ENCODE peak calls at places on chromosome 16, in four cellular contexts. One of them, this sample, is unnamed.

GRCh38 chr16:54287758-54288591 is 1.4 kb upstream of the IRX3 start:
- DNase-seq in transverse colon: no peak
- DNase-seq in CD8-positive, alpha-beta T cell: no peak
- DNase-seq in upper lobe of right lung: peak
- DNase-seq in this sample: no peak

GRCh38 chr16:35221482-35222185 is 1762.2 kb downstream of the TP53TG3F start:
- DNase-seq in transverse colon: no peak
- DNase-seq in CD8-positive, alpha-beta T cell: no peak
- DNase-seq in upper lobe of right lung: no peak
- DNase-seq in this sample: no peak

GRCh38 chr16:29126621-29127020 is 141.8 kb downstream of the LAT start:
- DNase-seq in transverse colon: no peak
- DNase-seq in CD8-positive, alpha-beta T cell: no peak
- DNase-seq in upper lobe of right lung: peak
- DNase-seq in this sample: no peak

GRCh38 chr16:89256651-89257254 is 39.2 kb downstream of the ZNF778 start:
- DNase-seq in transverse colon: peak
- DNase-seq in CD8-positive, alpha-beta T cell: peak
- DNase-seq in upper lobe of right lung: no peak
- DNase-seq in this sample: peak

GRCh38 chr16:69324013-69324531 is 6.3 kb downstream of the PDF start:
- DNase-seq in transverse colon: peak
- DNase-seq in CD8-positive, alpha-beta T cell: no peak
- DNase-seq in upper lobe of right lung: peak
- DNase-seq in this sample: no peak

GRCh38 chr16:57500578-57501111 is 14.4 kb upstream of the DOK4 start:
- DNase-seq in transverse colon: no peak
- DNase-seq in CD8-positive, alpha-beta T cell: no peak
- DNase-seq in upper lobe of right lung: no peak
- DNase-seq in this sample: no peak

GRCh38 chr16:69089091-69089912 is 16.2 kb upstream of the HAS3 start:
- DNase-seq in transverse colon: no peak
- DNase-seq in CD8-positive, alpha-beta T cell: no peak
- DNase-seq in upper lobe of right lung: peak
- DNase-seq in this sample: peak

GRCh38 chr16:87955302-87956168 is 4.3 kb downstream of the BANP start:
- DNase-seq in transverse colon: no peak
- DNase-seq in CD8-positive, alpha-beta T cell: no peak
- DNase-seq in upper lobe of right lung: peak
- DNase-seq in this sample: no peak

GRCh38 chr16:81042821-81043220 is 7.2 kb downstream of the ATMIN start:
- DNase-seq in transverse colon: no peak
- DNase-seq in CD8-positive, alpha-beta T cell: no peak
- DNase-seq in upper lobe of right lung: no peak
- DNase-seq in this sample: no peak

GRCh38 chr16:19114359-19115147 is 789 bp downstream of the ITPRIPL2 start:
- DNase-seq in transverse colon: peak
- DNase-seq in CD8-positive, alpha-beta T cell: no peak
- DNase-seq in upper lobe of right lung: peak
- DNase-seq in this sample: peak

GRCh38 chr16:72355561-72355960 is 183.6 kb upstream of the PMFBP1 start:
- DNase-seq in transverse colon: no peak
- DNase-seq in CD8-positive, alpha-beta T cell: no peak
- DNase-seq in upper lobe of right lung: no peak
- DNase-seq in this sample: no peak

GRCh38 chr16:23786964-23787571 is 32.2 kb downstream of the CHP2 start:
- DNase-seq in transverse colon: no peak
- DNase-seq in CD8-positive, alpha-beta T cell: no peak
- DNase-seq in upper lobe of right lung: no peak
- DNase-seq in this sample: no peak

GRCh38 chr16:2028146-2028545 is 1.4 kb downstream of the NHERF2 start:
- DNase-seq in transverse colon: no peak
- DNase-seq in CD8-positive, alpha-beta T cell: no peak
- DNase-seq in upper lobe of right lung: no peak
- DNase-seq in this sample: no peak
- H3K4me3 ChIP-seq in transverse colon: no peak
- H3K4me3 ChIP-seq in CD8-positive, alpha-beta T cell: no peak
- H3K4me3 ChIP-seq in upper lobe of right lung: peak
- H3K4me3 ChIP-seq in this sample: no peak

GRCh38 chr16:75263963-75264445 is 12.6 kb upstream of the BCAR1 start:
- DNase-seq in transverse colon: peak
- DNase-seq in CD8-positive, alpha-beta T cell: no peak
- DNase-seq in upper lobe of right lung: no peak
- DNase-seq in this sample: no peak
- H3K4me3 ChIP-seq in transverse colon: no peak
- H3K4me3 ChIP-seq in CD8-positive, alpha-beta T cell: no peak
- H3K4me3 ChIP-seq in upper lobe of right lung: peak
- H3K4me3 ChIP-seq in this sample: no peak

GRCh38 chr16:27314986-27315332 is 1.2 kb downstream of the IL4R start:
- DNase-seq in transverse colon: no peak
- DNase-seq in CD8-positive, alpha-beta T cell: no peak
- DNase-seq in upper lobe of right lung: no peak
- DNase-seq in this sample: no peak
- H3K4me3 ChIP-seq in transverse colon: peak
- H3K4me3 ChIP-seq in CD8-positive, alpha-beta T cell: peak
- H3K4me3 ChIP-seq in upper lobe of right lung: peak
- H3K4me3 ChIP-seq in this sample: peak

DNA sequence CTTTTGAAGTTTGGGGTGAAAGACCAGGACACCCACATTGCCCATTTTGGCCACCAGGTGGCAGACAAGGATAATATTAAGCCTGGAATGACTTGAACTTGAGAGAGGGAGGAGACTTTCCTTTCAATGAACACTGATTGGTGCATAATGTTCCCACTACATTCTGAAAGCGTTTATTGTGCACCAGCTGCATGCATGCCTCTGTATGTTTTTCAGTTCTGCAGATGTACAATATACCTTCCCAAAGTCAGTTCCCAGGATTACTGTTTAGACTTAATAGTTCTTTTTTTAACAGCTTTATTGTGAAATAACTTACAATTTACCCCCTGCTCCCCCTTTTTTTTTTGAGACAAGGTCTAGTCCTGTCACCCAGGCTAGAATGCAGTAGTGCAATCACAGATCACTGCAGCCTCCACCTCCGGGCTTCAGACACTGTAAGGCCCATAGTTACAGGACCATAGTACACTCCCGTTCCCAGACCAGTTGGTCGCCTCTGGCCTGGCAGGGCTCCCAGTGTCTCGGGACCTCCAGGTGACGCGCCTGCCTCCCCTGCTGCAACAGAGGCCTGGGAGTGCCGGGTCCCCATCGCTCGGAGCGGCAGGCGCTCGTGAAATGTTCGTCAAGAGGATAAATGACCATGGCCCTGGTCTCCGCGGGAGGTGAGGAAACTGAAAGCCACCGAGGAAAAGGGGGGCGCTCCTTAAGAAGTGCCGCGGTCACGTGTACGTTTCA is 12.2 kb downstream of the CES2 start:
- DNase-seq in transverse colon: peak
- DNase-seq in CD8-positive, alpha-beta T cell: peak
- DNase-seq in upper lobe of right lung: no peak
- DNase-seq in this sample: peak
- H3K4me3 ChIP-seq in transverse colon: peak
- H3K4me3 ChIP-seq in CD8-positive, alpha-beta T cell: peak
- H3K4me3 ChIP-seq in upper lobe of right lung: peak
- H3K4me3 ChIP-seq in this sample: peak

DNA sequence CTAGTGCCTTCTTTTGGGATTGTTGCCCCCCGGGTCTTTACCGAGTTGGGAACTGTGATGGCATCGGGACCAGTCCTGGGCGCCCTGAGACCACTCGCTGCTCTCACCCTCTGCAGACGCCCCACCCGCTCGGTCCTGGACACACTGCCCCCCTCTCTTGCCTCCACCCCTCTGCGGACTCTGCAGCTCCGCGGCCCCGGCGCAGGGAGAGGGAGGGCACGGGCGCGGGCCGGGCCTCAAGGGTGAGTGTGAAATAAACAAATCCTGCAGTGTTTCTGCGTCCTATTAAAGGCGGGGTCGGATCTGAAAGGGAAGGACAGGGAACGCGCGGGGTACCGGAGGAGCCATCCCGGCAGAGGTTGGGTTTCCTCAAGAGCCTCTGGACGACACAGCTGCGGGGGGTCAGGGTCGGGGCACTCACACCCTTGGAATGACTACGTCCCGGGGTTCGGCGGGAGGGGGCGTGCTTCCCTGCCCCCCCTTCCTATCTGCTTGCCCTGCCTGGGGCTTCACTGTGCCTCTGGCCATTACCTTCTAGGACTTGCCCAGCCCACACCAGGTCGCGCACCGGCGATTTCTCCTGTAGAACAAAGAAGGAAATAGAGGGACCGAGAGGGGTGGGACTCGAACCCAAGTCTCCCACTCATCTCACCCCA is 514 bp upstream of the HSF4 start:
- DNase-seq in transverse colon: no peak
- DNase-seq in CD8-positive, alpha-beta T cell: no peak
- DNase-seq in upper lobe of right lung: peak
- DNase-seq in this sample: no peak
- H3K4me3 ChIP-seq in transverse colon: no peak
- H3K4me3 ChIP-seq in CD8-positive, alpha-beta T cell: peak
- H3K4me3 ChIP-seq in upper lobe of right lung: peak
- H3K4me3 ChIP-seq in this sample: peak

GRCh38 chr16:84725481-84726078 is 25.8 kb downstream of the USP10 start:
- DNase-seq in transverse colon: no peak
- DNase-seq in CD8-positive, alpha-beta T cell: no peak
- DNase-seq in upper lobe of right lung: no peak
- DNase-seq in this sample: no peak

GRCh38 chr16:84724619-84725307 is 25.0 kb downstream of the USP10 start:
- DNase-seq in transverse colon: no peak
- DNase-seq in CD8-positive, alpha-beta T cell: no peak
- DNase-seq in upper lobe of right lung: no peak
- DNase-seq in this sample: no peak

GRCh38 chr16:84726670-84727467 is 27.1 kb downstream of the USP10 start:
- DNase-seq in transverse colon: peak
- DNase-seq in CD8-positive, alpha-beta T cell: no peak
- DNase-seq in upper lobe of right lung: peak
- DNase-seq in this sample: no peak

GRCh38 chr16:84728853-84729424 is 29.1 kb downstream of the USP10 start:
- DNase-seq in transverse colon: no peak
- DNase-seq in CD8-positive, alpha-beta T cell: no peak
- DNase-seq in upper lobe of right lung: no peak
- DNase-seq in this sample: no peak

DNA sequence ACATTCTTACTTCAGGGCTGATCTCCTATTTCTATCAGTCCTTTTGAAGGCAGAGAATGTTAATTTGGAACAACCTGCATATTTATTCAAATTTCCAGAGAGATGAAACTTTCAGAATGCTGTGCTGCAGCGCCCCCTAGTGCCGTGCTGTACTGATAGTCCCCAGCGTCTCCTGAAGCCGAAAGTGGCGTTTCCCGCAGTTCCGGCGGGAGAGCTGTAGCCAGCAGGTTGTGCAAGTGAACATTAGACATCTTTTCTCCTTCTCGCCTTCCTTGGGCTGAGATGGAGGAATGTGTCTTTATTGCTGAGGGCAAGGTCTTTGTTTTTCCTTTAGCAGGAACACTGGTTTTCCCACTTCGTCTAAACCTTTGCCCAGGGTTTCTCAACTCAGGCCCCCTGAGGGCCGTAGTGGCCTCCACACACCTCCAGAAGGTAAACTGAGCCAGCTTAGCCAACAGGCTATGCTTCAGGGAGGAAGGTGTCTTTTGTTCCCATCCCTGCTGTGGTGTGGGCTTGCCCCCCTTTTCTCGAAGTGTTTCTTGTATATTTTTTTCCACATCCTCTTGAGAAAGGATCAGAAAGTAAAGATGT is 26.4 kb downstream of the USP10 start:
- DNase-seq in transverse colon: peak
- DNase-seq in CD8-positive, alpha-beta T cell: peak
- DNase-seq in upper lobe of right lung: peak
- DNase-seq in this sample: peak
- H3K4me3 ChIP-seq in transverse colon: no peak
- H3K4me3 ChIP-seq in CD8-positive, alpha-beta T cell: no peak
- H3K4me3 ChIP-seq in upper lobe of right lung: peak
- H3K4me3 ChIP-seq in this sample: no peak

DNA sequence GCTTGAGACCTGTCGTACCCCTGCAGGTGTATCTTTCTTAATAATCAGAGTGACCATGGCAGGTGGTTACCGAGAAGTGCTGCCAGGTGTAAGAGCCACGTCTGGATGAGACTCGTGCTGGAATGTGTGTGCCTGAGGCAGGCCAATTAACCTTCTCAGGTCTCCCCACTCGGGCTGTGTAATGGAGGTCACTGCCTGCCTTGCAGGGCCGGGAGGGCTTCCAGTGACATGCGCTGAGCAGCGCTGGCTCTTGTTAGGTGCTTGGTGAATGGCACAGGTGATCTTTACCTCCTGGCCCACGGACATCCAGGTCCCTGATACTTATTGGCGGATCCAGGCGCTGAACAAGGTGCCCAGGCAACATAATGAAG is 4.6 kb upstream of the GSE1 start:
- DNase-seq in transverse colon: no peak
- DNase-seq in CD8-positive, alpha-beta T cell: no peak
- DNase-seq in upper lobe of right lung: no peak
- DNase-seq in this sample: no peak
- H3K4me3 ChIP-seq in transverse colon: no peak
- H3K4me3 ChIP-seq in CD8-positive, alpha-beta T cell: no peak
- H3K4me3 ChIP-seq in upper lobe of right lung: no peak
- H3K4me3 ChIP-seq in this sample: no peak

GRCh38 chr16:6360641-6361040 is 972.0 kb upstream of the RBFOX1 start:
- DNase-seq in transverse colon: no peak
- DNase-seq in CD8-positive, alpha-beta T cell: no peak
- DNase-seq in upper lobe of right lung: no peak
- DNase-seq in this sample: no peak
- H3K4me3 ChIP-seq in transverse colon: no peak
- H3K4me3 ChIP-seq in CD8-positive, alpha-beta T cell: no peak
- H3K4me3 ChIP-seq in upper lobe of right lung: no peak
- H3K4me3 ChIP-seq in this sample: no peak

DNA sequence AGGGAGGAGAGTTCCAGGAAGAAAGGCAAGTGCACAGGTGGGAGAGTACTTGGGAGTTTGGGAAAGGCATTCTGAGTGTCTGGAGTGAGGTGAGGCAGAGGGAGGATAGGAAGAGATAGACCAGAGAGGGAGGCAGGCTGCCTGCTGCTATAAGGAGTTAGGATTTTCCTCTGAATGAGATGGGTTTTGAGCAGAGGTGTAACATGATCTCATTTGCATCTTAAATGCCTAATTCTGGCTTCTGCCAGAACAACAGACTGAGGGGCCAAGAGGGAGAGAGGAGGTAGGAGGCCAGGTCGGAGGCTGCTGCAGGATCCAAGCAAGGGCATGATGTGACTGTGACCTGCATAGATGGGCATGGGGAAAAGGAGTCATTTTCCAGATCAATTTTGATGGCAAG is 31.5 kb upstream of the IRX6 start:
- DNase-seq in transverse colon: no peak
- DNase-seq in CD8-positive, alpha-beta T cell: no peak
- DNase-seq in upper lobe of right lung: no peak
- DNase-seq in this sample: no peak
- H3K4me3 ChIP-seq in transverse colon: no peak
- H3K4me3 ChIP-seq in CD8-positive, alpha-beta T cell: no peak
- H3K4me3 ChIP-seq in upper lobe of right lung: no peak
- H3K4me3 ChIP-seq in this sample: no peak

GRCh38 chr16:4648917-4649316 is 24.3 kb downstream of the MGRN1 start:
- DNase-seq in transverse colon: no peak
- DNase-seq in CD8-positive, alpha-beta T cell: no peak
- DNase-seq in upper lobe of right lung: no peak
- DNase-seq in this sample: no peak
- H3K4me3 ChIP-seq in transverse colon: no peak
- H3K4me3 ChIP-seq in CD8-positive, alpha-beta T cell: no peak
- H3K4me3 ChIP-seq in upper lobe of right lung: no peak
- H3K4me3 ChIP-seq in this sample: no peak